ENCODE peak calls at places on chromosome 12, in seven cellular contexts. C is nucleus accumbens; V is activated naive CD8-positive, alpha-beta T cell treated with anti-CD3 and anti-CD28 coated beads, Interleukin-2, amount 50 U/mL, for 24 hours; F is sciatic nerve; Z is GM04504; L is Kasumi-1; U is ELF-1. E is an unnamed sample.

GRCh38 chr12:269216-269615 is 6.6 kb upstream of the SLC6A13 start:
- DNase-seq in L (no peak), U (no peak), C (no peak), V (no peak), F (no peak), Z (no peak), E (no peak)

GRCh38 chr12:116210131-116210530 is 67.4 kb downstream of the MED13L start:
- DNase-seq in U (no peak), F (no peak), Z (no peak), V (no peak), L (no peak), C (no peak), E (no peak)

GRCh38 chr12:115599251-115599811 is 678.2 kb downstream of the MED13L start:
- DNase-seq in L (no peak), Z (no peak), U (peak; percentile 18), C (no peak), V (no peak), F (no peak), E (peak; percentile 35)

GRCh38 chr12:109735051-109735521 is 21.5 kb downstream of the FAM222A start:
- DNase-seq in Z (no peak), C (no peak), V (no peak), F (peak; percentile 42), U (no peak), L (no peak), E (no peak)

GRCh38 chr12:27064397-27065342 is 17.7 kb downstream of the C12orf71 start:
- DNase-seq in V (no peak), L (no peak), Z (no peak), U (no peak), C (no peak), F (no peak), E (no peak)

GRCh38 chr12:27797301-27798025 is 17.4 kb upstream of the MANSC4 start:
- DNase-seq in V (no peak), L (no peak), F (no peak), U (no peak), Z (no peak), C (no peak), E (no peak)

GRCh38 chr12:2341871-2342270 is 289.1 kb downstream of the CACNA1C start:
- DNase-seq in L (no peak), C (no peak), Z (peak; percentile 67), V (no peak), U (no peak), F (no peak), E (no peak)

GRCh38 chr12:89225808-89226368 is 126.4 kb downstream of the DUSP6 start:
- DNase-seq in L (no peak), U (peak; percentile 82), C (no peak), V (peak; percentile 18), Z (peak; percentile 88), F (no peak), E (no peak)

GRCh38 chr12:22631863-22632463 is 7.0 kb downstream of the ETNK1 start:
- DNase-seq in Z (no peak), U (no peak), C (no peak), L (peak; percentile 45), V (no peak), F (no peak), E (no peak)

GRCh38 chr12:101414533-101415119 is 7.1 kb upstream of the ARL1 start:
- DNase-seq in L (peak; percentile 48), C (no peak), V (peak; percentile 13), F (no peak), Z (peak; percentile 19), U (peak; percentile 20), E (peak; percentile 63)

GRCh38 chr12:112988224-112988623 is 9.9 kb downstream of the OAS2 start:
- DNase-seq in C (no peak), F (no peak), L (no peak), V (no peak), U (no peak), Z (no peak), E (no peak)

GRCh38 chr12:82955020-82955419 is 268.3 kb downstream of the TMTC2 start:
- DNase-seq in F (no peak), C (no peak), U (no peak), Z (no peak), V (no peak), L (no peak), E (no peak)

GRCh38 chr12:58961906-58962305 is 41.6 kb upstream of the LRIG3 start:
- DNase-seq in L (no peak), F (no peak), U (no peak), V (no peak), Z (no peak), C (no peak), E (no peak)

GRCh38 chr12:63841611-63842010 is 2.9 kb upstream of the SRGAP1 start:
- DNase-seq in U (no peak), V (no peak), L (no peak), C (no peak), Z (no peak), F (no peak), E (no peak)

GRCh38 chr12:4084631-4085030 is 188.9 kb upstream of the CCND2 start:
- DNase-seq in U (no peak), F (peak; percentile 65), V (no peak), C (no peak), L (no peak), Z (no peak), E (no peak)

GRCh38 chr12:1920436-1920835 is 2.0 kb upstream of the CACNA2D4 start:
- DNase-seq in Z (no peak), L (no peak), U (no peak), C (no peak), F (peak; percentile 30), V (no peak), E (no peak)

GRCh38 chr12:76680940-76681339 is 83.0 kb upstream of the ZDHHC17 start:
- DNase-seq in C (no peak), V (no peak), L (no peak), F (no peak), U (no peak), Z (no peak), E (no peak)

GRCh38 chr12:108597559-108598471 is at the start of gene TMEM119:
- DNase-seq in C (no peak), V (no peak), Z (peak; percentile 60), L (no peak), F (peak; percentile 75), U (no peak), E (peak; percentile 82)

GRCh38 chr12:95282266-95282665 is 64.7 kb downstream of the VEZT start:
- DNase-seq in U (no peak), V (no peak), F (no peak), L (no peak), C (no peak), Z (no peak), E (no peak)

GRCh38 chr12:15193927-15194326 is 27.3 kb downstream of the RERG start:
- DNase-seq in L (no peak), Z (no peak), V (no peak), F (no peak), U (no peak), C (no peak), E (no peak)

GRCh38 chr12:47038270-47038748 is 41.1 kb upstream of the PCED1B start:
- DNase-seq in F (no peak), L (no peak), Z (no peak), V (no peak), U (no peak), C (no peak), E (no peak)

GRCh38 chr12:117142094-117142493 is 42.9 kb upstream of the TESC start:
- DNase-seq in F (no peak), U (no peak), Z (no peak), V (no peak), C (no peak), L (no peak), E (no peak)

GRCh38 chr12:11759894-11760293 is 110.4 kb downstream of the ETV6 start:
- DNase-seq in F (no peak), L (no peak), V (no peak), Z (no peak), U (no peak), C (no peak), E (no peak)

GRCh38 chr12:66048843-66049537 is 81.6 kb downstream of the LLPH start:
- DNase-seq in L (no peak), U (no peak), C (no peak), F (no peak), Z (no peak), V (no peak), E (no peak)

GRCh38 chr12:24950231-24950834 is 1.4 kb upstream of the BCAT1 start:
- DNase-seq in Z (no peak), F (no peak), U (no peak), L (no peak), V (no peak), C (no peak), E (no peak)

GRCh38 chr12:27434673-27435565 is 11.6 kb upstream of the SMCO2 start:
- DNase-seq in C (no peak), Z (no peak), F (no peak), V (peak; percentile 14), U (peak; percentile 18), L (peak; percentile 19), E (no peak)

GRCh38 chr12:6426882-6427671 is 17.7 kb upstream of the CD27 start:
- DNase-seq in Z (no peak), V (peak; percentile 92), L (no peak), C (peak; percentile 30), F (peak; percentile 42), U (no peak), E (no peak)

GRCh38 chr12:5292651-5293050 is 139.3 kb upstream of the NTF3 start:
- DNase-seq in L (no peak), Z (no peak), U (no peak), F (no peak), C (no peak), V (no peak), E (no peak)

GRCh38 chr12:44779766-44780165 is 96.3 kb downstream of the NELL2 start:
- DNase-seq in U (no peak), Z (no peak), L (no peak), F (no peak), C (no peak), V (no peak), E (no peak)

GRCh38 chr12:46486588-46486987 is 114.0 kb upstream of the SLC38A2 start:
- DNase-seq in C (no peak), L (no peak), V (no peak), U (no peak), F (no peak), Z (no peak), E (no peak)

GRCh38 chr12:10186299-10186698 is 7.5 kb downstream of the TMEM52B start:
- DNase-seq in C (peak; percentile 16), U (no peak), V (no peak), Z (no peak), L (peak; percentile 16), F (peak; percentile 66), E (no peak)

GRCh38 chr12:113185180-113186032 is at the start of the genes DDX54 and RITA1:
- DNase-seq in Z (no peak), V (peak; percentile 86), U (peak; percentile 94), C (peak; percentile 59), L (peak; percentile 77), F (peak; percentile 90), E (peak; percentile 89)

GRCh38 chr12:88639361-88639760 is 59.1 kb upstream of the KITLG start:
- DNase-seq in L (no peak), C (no peak), Z (no peak), V (no peak), U (no peak), F (no peak), E (peak; percentile 84)

GRCh38 chr12:119788783-119789182 is 88.3 kb downstream of the CIT start:
- DNase-seq in L (no peak), U (no peak), Z (no peak), C (no peak), V (no peak), F (no peak), E (no peak)

GRCh38 chr12:120197542-120197887 is 3.0 kb upstream of the GCN1 start:
- DNase-seq in V (no peak), C (no peak), U (no peak), Z (no peak), F (no peak), L (no peak), E (no peak)